ENCODE peak calls at places on chromosomes 6 and 20, in five cellular contexts. N is SW 1271, P is kidney glomerular epithelial cell, E is fibroblast of the conjunctiva, I is Peyer's patch. X is an unnamed sample.

GRCh38 chr20:34388000-34388399 is 24.9 kb downstream of the ITCH start:
- DNase-seq in N (no peak), I (no peak), E (no peak), P (peak), X (no peak)

GRCh38 chr6:156998824-156999330 is 221.7 kb downstream of the ARID1B start:
- DNase-seq in I (no peak), E (no peak), N (no peak), P (no peak), X (no peak)

GRCh38 chr6:153237670-153238069 is 106.6 kb upstream of the RGS17 start:
- DNase-seq in I (no peak), P (no peak), N (no peak), E (no peak), X (no peak)

GRCh38 chr6:14456941-14457340 is 339.4 kb downstream of the CD83 start:
- DNase-seq in I (no peak), E (no peak), P (no peak), N (no peak), X (no peak)

GRCh38 chr20:59580208-59580980 is 23.9 kb upstream of the PHACTR3 start:
- DNase-seq in N (no peak), P (no peak), I (no peak), E (peak), X (no peak)

GRCh38 chr6:139648430-139649000 is 274.1 kb upstream of the CITED2 start:
- DNase-seq in I (no peak), N (no peak), E (no peak), P (no peak), X (no peak)

GRCh38 chr6:45801471-45802289 is 214.0 kb downstream of the CLIC5 start:
- DNase-seq in I (no peak), E (no peak), N (no peak), P (no peak), X (no peak)

GRCh38 chr20:58956078-58956477 is 25.0 kb upstream of the NELFCD start:
- DNase-seq in I (no peak), E (no peak), N (no peak), P (no peak), X (no peak)

GRCh38 chr20:43895235-43895634 is 19.4 kb upstream of the TOX2 start:
- DNase-seq in I (no peak), P (no peak), N (no peak), E (no peak), X (no peak)

GRCh38 chr20:34084227-34084923 is 27.7 kb downstream of the EIF2S2 start:
- DNase-seq in E (no peak), I (no peak), N (no peak), P (no peak), X (no peak)

GRCh38 chr6:34953084-34954025 is 64.3 kb downstream of the ANKS1A start:
- DNase-seq in N (no peak), E (peak), I (no peak), P (peak), X (no peak)